ENCODE peak calls at places on chromosomes 1 and 21, in nine cellular contexts. D is fibroblast of lung, R is OCI-LY7, I is AG09319, F is endothelial cell, L is A673, O is WERI-Rb-1, H is AG10803, U is HFFc6. C is an unnamed sample.

GRCh38 chr21:25039461-25040380 is 567.6 kb downstream of the MRPL39 start:
- DNase-seq in D (peak), R (no peak), I (no peak), F (no peak), L (peak), O (no peak), H (peak), U (peak), C (no peak)

GRCh38 chr1:228315484-228315944 is 91.1 kb downstream of the TRIM11 start:
- DNase-seq in D (no peak), R (no peak), I (no peak), F (no peak), L (no peak), O (no peak), H (no peak), U (no peak), C (peak)

GRCh38 chr1:85406887-85407593 is 57.9 kb downstream of the DDAH1 start:
- DNase-seq in D (peak), R (no peak), I (peak), F (no peak), L (peak), O (no peak), H (peak), U (peak), C (no peak)

GRCh38 chr1:206106328-206107167 is 10.6 kb downstream of the AVPR1B start:
- DNase-seq in D (peak), R (peak), I (peak), F (peak), L (peak), O (peak), H (peak), U (peak), C (no peak)

GRCh38 chr1:222535455-222535854 is 12.4 kb downstream of the HHIPL2 start:
- DNase-seq in D (no peak), R (no peak), I (no peak), F (no peak), L (no peak), O (no peak), H (no peak), U (no peak), C (no peak)

GRCh38 chr1:203769505-203770343 is 4.7 kb downstream of the LAX1 start:
- DNase-seq in D (peak), R (no peak), I (peak), F (peak), L (peak), O (peak), H (peak), U (peak), C (peak)

GRCh38 chr1:238647877-238648276 is 738.5 kb upstream of the CHRM3 start:
- DNase-seq in D (peak), R (no peak), I (no peak), F (no peak), L (peak), O (peak), H (peak), U (peak), C (no peak)

GRCh38 chr1:54337928-54338327 is 68.3 kb downstream of the SSBP3 start:
- DNase-seq in D (peak), R (peak), I (no peak), F (no peak), L (no peak), O (no peak), H (no peak), U (no peak), C (no peak)

GRCh38 chr21:45558044-45558721 is 15.9 kb upstream of the SLC19A1 start:
- DNase-seq in D (no peak), R (no peak), I (no peak), F (no peak), L (no peak), O (no peak), H (no peak), U (no peak), C (no peak)

DNA sequence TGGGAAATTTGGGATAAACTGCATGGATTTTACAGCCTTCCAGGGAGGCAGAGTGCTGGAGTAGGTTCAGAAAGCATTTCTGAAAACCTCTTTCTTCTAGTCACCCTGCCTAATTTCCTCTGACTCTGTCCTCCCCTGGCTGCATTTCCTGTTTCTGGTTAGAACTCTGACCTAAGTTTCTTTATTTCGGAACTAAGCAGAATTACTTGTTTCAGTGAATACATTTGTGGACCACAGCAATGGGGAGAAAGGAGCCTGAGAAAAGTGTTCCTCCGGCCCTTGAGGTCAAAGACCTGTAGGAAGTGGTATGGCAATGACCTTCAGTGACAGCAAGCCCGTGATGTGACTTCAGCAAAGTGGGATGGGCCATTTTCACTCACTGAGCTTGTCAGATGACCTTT is 173.4 kb upstream of the RUNX1 start:
- DNase-seq in D (no peak), R (peak), I (no peak), F (no peak), L (no peak), O (no peak), H (peak), U (no peak), C (no peak)
- TF ChIP-seq CTCF in D (no peak), R (no peak), I (no peak), F (no peak), L (no peak), O (no peak), H (no peak), U (no peak), C (no peak)

GRCh38 chr1:8598060-8598724 is 219.2 kb downstream of the RERE start:
- DNase-seq in D (peak), R (no peak), I (no peak), F (peak), L (peak), O (peak), H (peak), U (peak), C (no peak)
- TF ChIP-seq CTCF in D (peak), R (no peak), I (peak), F (no peak), L (peak), O (peak), H (peak), U (peak), C (no peak)

GRCh38 chr21:43331962-43332458 is 94.9 kb downstream of the SIK1 start:
- DNase-seq in D (peak), R (no peak), I (no peak), F (no peak), L (no peak), O (no peak), H (peak), U (peak), C (no peak)

GRCh38 chr21:43332461-43332860 is 94.5 kb downstream of the SIK1 start:
- DNase-seq in D (no peak), R (no peak), I (no peak), F (no peak), L (no peak), O (no peak), H (no peak), U (no peak), C (no peak)

GRCh38 chr21:43333301-43334062 is 93.4 kb downstream of the SIK1 start:
- DNase-seq in D (peak), R (no peak), I (peak), F (peak), L (no peak), O (no peak), H (peak), U (peak), C (peak)

GRCh38 chr21:43334214-43334958 is 92.5 kb downstream of the SIK1 start:
- DNase-seq in D (no peak), R (no peak), I (no peak), F (no peak), L (no peak), O (no peak), H (no peak), U (no peak), C (no peak)

DNA sequence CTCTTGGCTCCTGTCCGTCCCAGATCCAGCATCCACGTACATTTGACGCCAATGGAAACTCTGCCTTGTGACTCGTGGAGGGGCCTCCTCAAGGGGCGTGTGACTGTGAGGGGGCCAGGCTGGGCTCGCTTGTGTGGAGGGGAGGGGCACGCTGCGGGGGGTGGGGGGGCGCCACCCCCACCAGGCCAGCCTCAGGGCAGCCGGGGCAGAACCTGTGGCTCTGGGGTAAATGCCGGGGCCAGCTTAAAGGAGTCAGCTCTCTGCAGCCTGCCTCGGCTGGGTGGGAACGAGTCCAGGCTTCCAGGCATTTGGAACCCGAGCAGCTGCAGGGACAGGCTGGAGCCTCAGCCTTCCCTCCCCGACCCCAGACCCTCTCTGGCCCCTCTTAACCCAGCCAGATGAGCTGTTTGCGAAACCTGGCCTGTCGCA is 94.0 kb downstream of the SIK1 start:
- DNase-seq in D (peak), R (no peak), I (no peak), F (no peak), L (no peak), O (no peak), H (no peak), U (no peak), C (no peak)
- TF ChIP-seq CTCF in D (no peak), R (no peak), I (no peak), F (no peak), L (no peak), O (no peak), H (no peak), U (no peak), C (no peak)

DNA sequence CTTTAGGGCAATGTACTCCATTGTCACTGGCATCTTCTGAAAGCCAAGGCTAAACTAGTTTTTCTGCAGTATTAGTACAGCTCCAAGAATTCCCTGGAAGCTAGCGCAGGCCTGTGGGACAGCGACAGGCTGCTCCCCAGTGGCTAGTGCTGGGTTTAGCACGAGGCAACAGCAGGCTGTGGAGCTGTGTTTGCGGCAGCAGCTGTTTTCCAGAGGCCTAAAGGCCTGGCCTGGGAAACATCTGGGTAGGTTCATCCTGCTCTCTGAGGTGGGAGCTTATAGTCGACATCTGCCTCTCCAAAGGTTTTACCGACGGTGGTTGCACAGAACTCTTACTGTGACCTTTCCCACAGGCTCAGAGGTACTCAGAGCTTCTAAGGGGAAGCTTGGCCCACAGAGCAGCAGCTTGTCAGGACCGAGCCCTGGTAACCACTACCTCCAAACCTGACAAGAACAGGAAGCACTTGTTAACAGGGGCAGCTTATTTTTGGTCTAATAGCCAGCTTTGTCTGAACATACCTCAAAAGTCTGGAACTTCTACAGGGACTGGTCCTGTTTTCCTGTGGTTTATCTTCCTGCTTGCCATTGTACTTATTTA is 17.2 kb downstream of the CC2D1B start:
- DNase-seq in D (peak), R (no peak), I (no peak), F (peak), L (peak), O (peak), H (peak), U (peak), C (no peak)
- TF ChIP-seq CTCF in D (peak), R (no peak), I (peak), F (no peak), L (peak), O (peak), H (peak), U (peak), C (no peak)

DNA sequence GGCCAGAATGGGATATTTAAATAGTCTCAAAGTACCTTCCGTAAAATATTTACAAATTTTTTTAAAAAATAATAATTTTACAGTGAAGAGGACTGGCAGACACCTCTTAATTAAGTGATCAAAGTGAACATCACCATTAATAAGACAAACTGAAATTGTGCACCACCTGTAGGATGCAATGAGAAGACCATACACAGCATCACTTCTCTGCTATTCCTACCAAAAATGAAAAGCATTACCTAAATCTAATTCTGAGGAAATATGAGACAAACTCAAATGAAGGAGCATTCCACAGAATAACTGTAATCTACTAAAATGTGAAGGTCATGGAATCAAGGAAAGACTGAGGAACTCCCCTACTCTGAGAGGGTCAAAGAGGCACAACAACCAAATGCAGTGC is 68.2 kb upstream of the PRDX6 start:
- DNase-seq in D (no peak), R (peak), I (no peak), F (no peak), L (no peak), O (no peak), H (no peak), U (no peak), C (no peak)
- TF ChIP-seq CTCF in D (no peak), R (peak), I (no peak), F (no peak), L (no peak), O (no peak), H (peak), U (peak), C (no peak)